ENCODE peak calls at places on chromosomes 12 and 14, in seven cellular contexts. One of them, this sample, is unnamed.

GRCh38 chr12:64243809-64244208 is 21.7 kb upstream of the KICS2 start:
- DNase-seq in Calu3: no peak
- DNase-seq in AG04449: no peak
- DNase-seq in MM.1S: no peak
- DNase-seq in GM12865: no peak
- DNase-seq in non-pigmented ciliary epithelial cell: no peak
- DNase-seq in DMS153: no peak
- DNase-seq in this sample: no peak

GRCh38 chr12:110563702-110564470 is 19.2 kb downstream of the PPTC7 start:
- DNase-seq in Calu3: no peak
- DNase-seq in AG04449: no peak
- DNase-seq in MM.1S: no peak
- DNase-seq in GM12865: no peak
- DNase-seq in non-pigmented ciliary epithelial cell: no peak
- DNase-seq in DMS153: no peak
- DNase-seq in this sample: no peak

GRCh38 chr12:63151898-63152700 is 1.1 kb upstream of the AVPR1A start:
- DNase-seq in Calu3: peak; percentile 68
- DNase-seq in AG04449: no peak
- DNase-seq in MM.1S: peak; percentile 23
- DNase-seq in GM12865: peak; percentile 49
- DNase-seq in non-pigmented ciliary epithelial cell: peak; percentile 14
- DNase-seq in DMS153: peak; percentile 58
- DNase-seq in this sample: no peak

GRCh38 chr14:22163051-22163450 is 426.0 kb downstream of the DAD1 start:
- DNase-seq in Calu3: no peak
- DNase-seq in AG04449: no peak
- DNase-seq in MM.1S: peak; percentile 45
- DNase-seq in GM12865: peak; percentile 10
- DNase-seq in non-pigmented ciliary epithelial cell: no peak
- DNase-seq in DMS153: no peak
- DNase-seq in this sample: no peak

GRCh38 chr12:32864731-32865130 is 31.8 kb downstream of the PKP2 start:
- DNase-seq in Calu3: no peak
- DNase-seq in AG04449: no peak
- DNase-seq in MM.1S: no peak
- DNase-seq in GM12865: no peak
- DNase-seq in non-pigmented ciliary epithelial cell: no peak
- DNase-seq in DMS153: no peak
- DNase-seq in this sample: no peak

GRCh38 chr14:59200214-59200613 is 11.7 kb downstream of the DAAM1 start:
- DNase-seq in Calu3: no peak
- DNase-seq in AG04449: no peak
- DNase-seq in MM.1S: no peak
- DNase-seq in GM12865: no peak
- DNase-seq in non-pigmented ciliary epithelial cell: no peak
- DNase-seq in DMS153: no peak
- DNase-seq in this sample: no peak

GRCh38 chr12:94761559-94761958 is 111.2 kb upstream of the TMCC3 start:
- DNase-seq in Calu3: peak; percentile 47
- DNase-seq in AG04449: peak; percentile 34
- DNase-seq in MM.1S: no peak
- DNase-seq in GM12865: no peak
- DNase-seq in non-pigmented ciliary epithelial cell: peak; percentile 90
- DNase-seq in DMS153: no peak
- DNase-seq in this sample: no peak

GRCh38 chr12:50637870-50638481 is 125.9 kb upstream of the ATF1 start:
- DNase-seq in Calu3: no peak
- DNase-seq in AG04449: no peak
- DNase-seq in MM.1S: peak; percentile 56
- DNase-seq in GM12865: peak; percentile 61
- DNase-seq in non-pigmented ciliary epithelial cell: no peak
- DNase-seq in DMS153: peak; percentile 12
- DNase-seq in this sample: peak; percentile 41

GRCh38 chr14:56357478-56357877 is 222.1 kb upstream of the TMEM260 start:
- DNase-seq in Calu3: no peak
- DNase-seq in AG04449: no peak
- DNase-seq in MM.1S: no peak
- DNase-seq in GM12865: no peak
- DNase-seq in non-pigmented ciliary epithelial cell: no peak
- DNase-seq in DMS153: no peak
- DNase-seq in this sample: no peak

GRCh38 chr14:94386085-94387031 is 2.0 kb downstream of the SERPINA1 start:
- DNase-seq in Calu3: no peak
- DNase-seq in AG04449: no peak
- DNase-seq in MM.1S: no peak
- DNase-seq in GM12865: no peak
- DNase-seq in non-pigmented ciliary epithelial cell: no peak
- DNase-seq in DMS153: peak; percentile 37
- DNase-seq in this sample: no peak

GRCh38 chr12:94481734-94482133 is 22.1 kb upstream of the CEP83 start:
- DNase-seq in Calu3: no peak
- DNase-seq in AG04449: no peak
- DNase-seq in MM.1S: no peak
- DNase-seq in GM12865: no peak
- DNase-seq in non-pigmented ciliary epithelial cell: no peak
- DNase-seq in DMS153: no peak
- DNase-seq in this sample: no peak

GRCh38 chr12:9702239-9702638 is 30.7 kb downstream of the CLECL1 start:
- DNase-seq in Calu3: no peak
- DNase-seq in AG04449: no peak
- DNase-seq in MM.1S: no peak
- DNase-seq in GM12865: no peak
- DNase-seq in non-pigmented ciliary epithelial cell: no peak
- DNase-seq in DMS153: no peak
- DNase-seq in this sample: no peak

GRCh38 chr12:104026841-104027599 is 23.0 kb downstream of the GLT8D2 start:
- DNase-seq in Calu3: no peak
- DNase-seq in AG04449: no peak
- DNase-seq in MM.1S: no peak
- DNase-seq in GM12865: no peak
- DNase-seq in non-pigmented ciliary epithelial cell: no peak
- DNase-seq in DMS153: no peak
- DNase-seq in this sample: no peak

GRCh38 chr12:62618948-62619347 is 152.3 kb downstream of the MON2 start:
- DNase-seq in Calu3: no peak
- DNase-seq in AG04449: no peak
- DNase-seq in MM.1S: no peak
- DNase-seq in GM12865: no peak
- DNase-seq in non-pigmented ciliary epithelial cell: no peak
- DNase-seq in DMS153: peak; percentile 41
- DNase-seq in this sample: peak; percentile 29

GRCh38 chr12:15299947-15300346 is 22.4 kb upstream of the PTPRO start:
- DNase-seq in Calu3: no peak
- DNase-seq in AG04449: no peak
- DNase-seq in MM.1S: no peak
- DNase-seq in GM12865: no peak
- DNase-seq in non-pigmented ciliary epithelial cell: no peak
- DNase-seq in DMS153: no peak
- DNase-seq in this sample: no peak

GRCh38 chr12:107179883-107180282 is 86.5 kb upstream of the CRY1 start:
- DNase-seq in Calu3: no peak
- DNase-seq in AG04449: no peak
- DNase-seq in MM.1S: no peak
- DNase-seq in GM12865: no peak
- DNase-seq in non-pigmented ciliary epithelial cell: no peak
- DNase-seq in DMS153: no peak
- DNase-seq in this sample: no peak

GRCh38 chr14:37091651-37092050 is 80.8 kb downstream of the SLC25A21 start:
- DNase-seq in Calu3: no peak
- DNase-seq in AG04449: no peak
- DNase-seq in MM.1S: no peak
- DNase-seq in GM12865: no peak
- DNase-seq in non-pigmented ciliary epithelial cell: no peak
- DNase-seq in DMS153: no peak
- DNase-seq in this sample: no peak

GRCh38 chr12:46260913-46261476 is 7.8 kb downstream of the SLC38A1 start:
- DNase-seq in Calu3: peak; percentile 43
- DNase-seq in AG04449: no peak
- DNase-seq in MM.1S: no peak
- DNase-seq in GM12865: no peak
- DNase-seq in non-pigmented ciliary epithelial cell: no peak
- DNase-seq in DMS153: no peak
- DNase-seq in this sample: no peak